ENCODE peak calls at places on chromosomes 13 and 19, in six cellular contexts. S is brain microvascular endothelial cell, C is psoas muscle, O is foreskin fibroblast, Y is astrocyte of the spinal cord, J is IMR-90. Z is an unnamed sample.
A peak's percentile ranks its signal among the peaks of the same experiment; 100 is the strongest.

GRCh38 chr13:22402682-22403081 is 731.8 kb downstream of the FGF9 start:
- DNase-seq in O (no peak), S (no peak), C (no peak), Y (no peak), J (no peak), Z (no peak)

GRCh38 chr19:19528721-19529490 is at the start of gene YJEFN3:
- DNase-seq in Y (peak; percentile 44), C (no peak), S (peak; percentile 33), O (no peak), J (peak; percentile 19), Z (no peak)

GRCh38 chr13:34040863-34041262 is 222.9 kb downstream of the RFC3 start:
- DNase-seq in S (no peak), C (no peak), Y (no peak), O (no peak), J (no peak), Z (no peak)

GRCh38 chr13:52707375-52707774 is 32.2 kb downstream of the CNMD start:
- DNase-seq in O (no peak), J (no peak), C (no peak), S (no peak), Y (no peak), Z (no peak)

GRCh38 chr19:58558066-58558622 is at the start of gene UBE2M:
- DNase-seq in J (no peak), S (no peak), C (peak; percentile 84), Y (peak; percentile 35), O (no peak), Z (no peak)

GRCh38 chr19:22144394-22144793 is 52.4 kb downstream of the ZNF676 start:
- DNase-seq in Y (peak; percentile 16), S (no peak), C (no peak), O (no peak), J (peak; percentile 10), Z (no peak)

GRCh38 chr13:77733674-77734073 is 36.2 kb downstream of the SLAIN1 start:
- DNase-seq in C (no peak), S (no peak), J (no peak), Y (no peak), O (no peak), Z (no peak)

GRCh38 chr13:23637813-23638212 is 67.6 kb downstream of the TNFRSF19 start:
- DNase-seq in O (no peak), Y (no peak), S (no peak), C (no peak), J (no peak), Z (no peak)

GRCh38 chr13:23081246-23081645 is 99.5 kb upstream of the SGCG start:
- DNase-seq in Y (no peak), J (peak; percentile 83), C (no peak), S (no peak), O (peak; percentile 6), Z (peak; percentile 4)

GRCh38 chr13:94464771-94465170 is 14.7 kb downstream of the DCT start:
- DNase-seq in J (no peak), O (no peak), S (no peak), C (no peak), Y (no peak), Z (no peak)

GRCh38 chr19:16051254-16052025 is 24.9 kb upstream of the TPM4 start:
- DNase-seq in S (no peak), J (no peak), O (no peak), C (no peak), Y (no peak), Z (no peak)

GRCh38 chr13:30755678-30756077 is 20.3 kb downstream of the ALOX5AP start:
- DNase-seq in J (no peak), S (no peak), O (no peak), Y (no peak), C (no peak), Z (no peak)

GRCh38 chr13:110415669-110416068 is 108.6 kb downstream of the COL4A2 start:
- DNase-seq in J (peak; percentile 24), S (no peak), C (no peak), O (no peak), Y (no peak), Z (no peak)
- TF ChIP-seq CTCF in J (no peak), S (peak; percentile 32), C (no peak), O (no peak), Y (no peak), Z (no peak)

GRCh38 chr13:36675213-36675536 is 1.4 kb downstream of the SERTM1 start:
- DNase-seq in J (no peak), S (no peak), O (no peak), Y (no peak), C (no peak), Z (no peak)

GRCh38 chr13:36673838-36674326 is at the start of gene SERTM1:
- DNase-seq in Y (peak; percentile 38), C (peak; percentile 40), O (no peak), S (no peak), J (no peak), Z (no peak)

GRCh38 chr13:36674337-36675212 is 755 bp downstream of the SERTM1 start:
- DNase-seq in Y (no peak), S (no peak), O (no peak), C (no peak), J (no peak), Z (no peak)

DNA sequence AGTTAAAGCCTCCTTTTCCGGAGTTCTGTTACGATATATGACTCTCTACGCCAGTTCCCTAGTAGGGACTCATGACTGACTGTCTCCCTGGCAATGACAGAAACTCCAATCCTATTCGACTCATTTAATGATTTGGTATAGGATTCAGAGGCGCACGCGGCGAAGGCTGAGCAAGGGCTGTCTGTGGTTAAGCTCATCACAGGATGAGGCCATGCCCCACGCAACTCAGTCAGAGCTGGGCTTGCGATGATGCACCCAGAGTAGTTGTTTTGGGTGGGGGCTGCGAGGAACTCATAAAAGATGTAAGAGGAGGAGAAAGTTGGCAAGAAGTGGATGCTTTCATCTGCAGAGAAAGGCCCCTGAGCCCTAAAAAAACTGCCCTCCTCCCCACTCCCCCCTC is 468 bp upstream of the SERTM1 start:
- DNase-seq in O (no peak), C (no peak), Y (no peak), S (no peak), J (no peak), Z (no peak)
- H3K4me3 ChIP-seq in O (no peak overlapping the region), C (no peak overlapping the region), Y (peak overlapping the region; percentile 37), S (no peak overlapping the region), J (no peak overlapping the region), Z (no peak overlapping the region)

GRCh38 chr19:41194157-41194552 is 1.1 kb downstream of the CYP2S1 start:
- DNase-seq in Y (no peak), C (no peak), J (no peak), O (no peak), S (no peak), Z (no peak)
- TF ChIP-seq CTCF in Y (no peak), C (no peak), J (no peak), O (no peak), S (no peak), Z (no peak)

GRCh38 chr19:10095622-10095947 is 6.9 kb downstream of the ANGPTL6 start:
- DNase-seq in J (no peak), C (no peak), O (no peak), Y (no peak), S (no peak), Z (no peak)
- H3K4me3 ChIP-seq in J (peak overlapping the region; percentile 18), C (peak overlapping the region; percentile 40), O (peak overlapping the region; percentile 38), Y (no peak overlapping the region), S (no peak overlapping the region), Z (peak overlapping the region; percentile 49)

DNA sequence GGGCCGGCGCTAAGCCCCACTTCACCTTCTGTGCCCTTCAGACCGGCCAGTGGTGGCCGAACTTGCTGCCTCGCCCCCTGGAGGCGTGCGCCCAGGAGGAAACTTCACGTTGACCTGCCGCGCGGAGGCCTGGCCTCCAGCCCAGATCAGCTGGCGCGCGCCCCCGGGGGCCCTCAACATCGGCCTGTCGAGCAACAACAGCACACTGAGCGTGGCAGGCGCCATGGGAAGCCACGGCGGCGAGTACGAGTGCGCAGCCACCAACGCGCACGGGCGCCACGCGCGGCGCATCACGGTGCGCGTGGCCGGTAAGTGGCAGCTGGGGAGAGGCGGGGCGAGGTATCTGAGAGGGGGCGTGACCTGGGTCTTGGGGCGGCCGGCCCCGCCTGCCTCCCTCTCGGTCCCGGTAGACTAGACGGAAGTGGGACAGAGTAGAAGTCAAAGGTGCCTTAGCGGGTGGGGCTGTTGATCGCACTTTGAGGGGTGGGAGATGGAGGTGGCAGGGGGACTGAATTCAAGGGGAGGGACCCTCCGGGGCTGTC is 5.6 kb downstream of the ICAM5 start:
- DNase-seq in S (no peak), C (no peak), O (no peak), J (no peak), Y (no peak), Z (no peak)
- TF ChIP-seq CTCF in S (peak; percentile 29), C (no peak), O (peak; percentile 3), J (no peak), Y (peak; percentile 7), Z (no peak)

GRCh38 chr19:2500157-2500556 is 24.2 kb downstream of the GADD45B start:
- DNase-seq in O (no peak), S (no peak), J (no peak), Y (no peak), C (peak; percentile 83), Z (no peak)

GRCh38 chr19:2500861-2501260 is 24.9 kb downstream of the GADD45B start:
- DNase-seq in S (no peak), O (no peak), J (no peak), C (peak; percentile 62), Y (no peak), Z (no peak)

GRCh38 chr19:2509096-2509495 is 33.2 kb downstream of the GADD45B start:
- DNase-seq in C (no peak), J (no peak), O (no peak), Y (no peak), S (no peak), Z (no peak)

GRCh38 chr19:2507109-2507508 is 31.2 kb downstream of the GADD45B start:
- DNase-seq in C (no peak), S (peak; percentile 60), O (peak; percentile 62), Y (peak; percentile 59), J (peak; percentile 89), Z (no peak)

GRCh38 chr19:2503521-2504109 is 27.7 kb downstream of the GADD45B start:
- DNase-seq in C (no peak), O (peak; percentile 83), S (peak; percentile 75), J (peak; percentile 78), Y (peak; percentile 76), Z (no peak)
- H3K4me3 ChIP-seq in C (no peak overlapping the region), O (no peak overlapping the region), S (no peak overlapping the region), J (no peak overlapping the region), Y (no peak overlapping the region), Z (no peak overlapping the region)

GRCh38 chr19:54949412-54949811 is 2.1 kb upstream of the NLRP7 start:
- DNase-seq in S (no peak), Y (no peak), C (no peak), J (no peak), O (no peak), Z (no peak)

GRCh38 chr19:54959840-54960239 is 6.3 kb upstream of the NLRP2 start:
- DNase-seq in C (no peak), S (no peak), J (no peak), O (no peak), Y (no peak), Z (no peak)

GRCh38 chr19:54952591-54953344 is 5.4 kb upstream of the NLRP7 start:
- DNase-seq in S (peak; percentile 54), O (no peak), J (no peak), Y (peak; percentile 36), C (no peak), Z (no peak)

DNA sequence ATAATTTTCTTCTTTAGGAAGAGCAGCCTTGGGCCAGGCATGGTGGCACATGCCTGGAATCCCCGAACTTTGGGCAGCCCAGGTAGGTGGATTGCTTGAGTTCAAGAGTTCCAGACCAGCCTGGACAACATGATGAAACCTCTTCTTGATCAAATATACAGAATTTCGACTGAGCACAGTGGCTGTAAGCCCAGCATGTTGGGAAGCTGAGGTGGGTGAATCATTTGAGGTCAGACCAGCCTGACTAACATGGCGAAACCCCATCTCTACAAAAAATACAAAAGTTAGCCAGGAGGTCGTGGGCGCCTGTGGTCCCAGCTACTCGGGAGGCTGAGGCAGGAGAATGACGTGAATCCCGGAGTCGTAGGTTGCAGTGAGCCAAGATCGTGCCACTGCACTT is 8.0 kb upstream of the NLRP7 start:
- DNase-seq in O (no peak), J (no peak), S (no peak), C (no peak), Y (peak; percentile 11), Z (no peak)
- TF ChIP-seq CTCF in O (no peak), J (no peak), S (no peak), C (no peak), Y (no peak), Z (no peak)